ENCODE peak calls at places on chromosomes 2 and 18, in seven cellular contexts. M, E, T, C, G, J and W are unnamed samples.

GRCh38 chr2:84839851-84840250 is 41.0 kb downstream of the TRABD2A start:
- DNase-seq in M (no peak), E (no peak), T (no peak), C (no peak), G (no peak), J (no peak), W (no peak)

GRCh38 chr2:6506311-6507258 is 359.1 kb downstream of the CMPK2 start:
- DNase-seq in M (no peak), E (no peak), T (no peak), C (no peak), G (no peak), J (no peak), W (no peak)

GRCh38 chr2:121084137-121084680 is 200.8 kb downstream of the TFCP2L1 start:
- DNase-seq in M (no peak), E (no peak), T (no peak), C (no peak), G (no peak), J (no peak), W (no peak)

GRCh38 chr2:230767862-230768388 is 55.3 kb downstream of the CAB39 start:
- DNase-seq in M (no peak), E (no peak), T (no peak), C (no peak), G (no peak), J (no peak), W (no peak)

GRCh38 chr2:28949617-28950305 is 31.3 kb upstream of the TOGARAM2 start:
- DNase-seq in M (no peak), E (no peak), T (no peak), C (no peak), G (no peak), J (no peak), W (no peak)

GRCh38 chr2:27085670-27086089 is 892 bp upstream of the KHK start:
- DNase-seq in M (no peak), E (no peak), T (peak), C (peak), G (peak), J (peak), W (peak)

GRCh38 chr2:173462908-173463840 is 108.5 kb downstream of the CDCA7 start:
- DNase-seq in M (no peak), E (no peak), T (no peak), C (no peak), G (no peak), J (peak), W (no peak)

GRCh38 chr2:26309921-26310320 is 36.0 kb upstream of the SELENOI start:
- DNase-seq in M (no peak), E (no peak), T (no peak), C (no peak), G (no peak), J (no peak), W (no peak)

GRCh38 chr2:190655570-190655969 is 6.7 kb downstream of the NAB1 start:
- DNase-seq in M (no peak), E (no peak), T (no peak), C (no peak), G (no peak), J (no peak), W (no peak)

GRCh38 chr2:9206991-9207640 is 504 bp downstream of the ASAP2 start:
- DNase-seq in M (no peak), E (no peak), T (peak), C (peak), G (peak), J (no peak), W (no peak)

GRCh38 chr2:37274354-37274965 is 43.0 kb downstream of the NDUFAF7 start:
- DNase-seq in M (no peak), E (no peak), T (no peak), C (no peak), G (no peak), J (no peak), W (no peak)

GRCh38 chr18:10421859-10422258 is 32.6 kb upstream of the APCDD1 start:
- DNase-seq in M (no peak), E (no peak), T (no peak), C (no peak), G (no peak), J (no peak), W (no peak)

GRCh38 chr2:127103243-127104165 is 3.5 kb downstream of the BIN1 start:
- DNase-seq in M (no peak), E (no peak), T (no peak), C (no peak), G (no peak), J (no peak), W (no peak)